ENCODE peak calls at places on chromosomes 11 and 22, in four cellular contexts. One of them, this sample, is unnamed.

GRCh38 chr11:57315491-57315890 is 9.3 kb downstream of the TNKS1BP1 start:
- DNase-seq in T-cell: no peak
- DNase-seq in ELF-1: no peak
- DNase-seq in stimulated activated CD4-positive, alpha-beta T cell treated with anti-CD3 and anti-CD28 coated beads, Interleukin-1b, Interleukin-23, amount 100 ng/mL, for 4 hours: no peak
- DNase-seq in this sample: no peak

GRCh38 chr11:92122561-92122960 is 102.1 kb upstream of the FAT3 start:
- DNase-seq in T-cell: no peak
- DNase-seq in ELF-1: no peak
- DNase-seq in stimulated activated CD4-positive, alpha-beta T cell treated with anti-CD3 and anti-CD28 coated beads, Interleukin-1b, Interleukin-23, amount 100 ng/mL, for 4 hours: no peak
- DNase-seq in this sample: no peak

GRCh38 chr11:35146074-35146521 is 7.1 kb downstream of the CD44 start:
- DNase-seq in T-cell: no peak
- DNase-seq in ELF-1: no peak
- DNase-seq in stimulated activated CD4-positive, alpha-beta T cell treated with anti-CD3 and anti-CD28 coated beads, Interleukin-1b, Interleukin-23, amount 100 ng/mL, for 4 hours: peak; percentile 78
- DNase-seq in this sample: no peak

GRCh38 chr22:50665212-50665611 is 7.4 kb upstream of the SHANK3 start:
- DNase-seq in T-cell: no peak
- DNase-seq in ELF-1: no peak
- DNase-seq in stimulated activated CD4-positive, alpha-beta T cell treated with anti-CD3 and anti-CD28 coated beads, Interleukin-1b, Interleukin-23, amount 100 ng/mL, for 4 hours: no peak
- DNase-seq in this sample: no peak

GRCh38 chr11:62546244-62546936 is at the start of gene AHNAK:
- DNase-seq in T-cell: peak; percentile 44
- DNase-seq in ELF-1: peak; percentile 63
- DNase-seq in stimulated activated CD4-positive, alpha-beta T cell treated with anti-CD3 and anti-CD28 coated beads, Interleukin-1b, Interleukin-23, amount 100 ng/mL, for 4 hours: no peak
- DNase-seq in this sample: peak; percentile 78

GRCh38 chr22:50574383-50574755 is 3.9 kb downstream of the CPT1B start:
- DNase-seq in T-cell: no peak
- DNase-seq in ELF-1: no peak
- DNase-seq in stimulated activated CD4-positive, alpha-beta T cell treated with anti-CD3 and anti-CD28 coated beads, Interleukin-1b, Interleukin-23, amount 100 ng/mL, for 4 hours: no peak
- DNase-seq in this sample: no peak

GRCh38 chr11:45017329-45017728 is 66.6 kb upstream of the TP53I11 start:
- DNase-seq in T-cell: no peak
- DNase-seq in ELF-1: peak; percentile 64
- DNase-seq in stimulated activated CD4-positive, alpha-beta T cell treated with anti-CD3 and anti-CD28 coated beads, Interleukin-1b, Interleukin-23, amount 100 ng/mL, for 4 hours: no peak
- DNase-seq in this sample: no peak

GRCh38 chr11:122189259-122189658 is 73.2 kb upstream of the BLID start:
- DNase-seq in T-cell: no peak
- DNase-seq in ELF-1: no peak
- DNase-seq in stimulated activated CD4-positive, alpha-beta T cell treated with anti-CD3 and anti-CD28 coated beads, Interleukin-1b, Interleukin-23, amount 100 ng/mL, for 4 hours: no peak
- DNase-seq in this sample: peak; percentile 94

GRCh38 chr11:110305169-110306018 is 9.0 kb upstream of the RDX start:
- DNase-seq in T-cell: no peak
- DNase-seq in ELF-1: no peak
- DNase-seq in stimulated activated CD4-positive, alpha-beta T cell treated with anti-CD3 and anti-CD28 coated beads, Interleukin-1b, Interleukin-23, amount 100 ng/mL, for 4 hours: no peak
- DNase-seq in this sample: peak; percentile 67

GRCh38 chr11:134261626-134262488 is 8.5 kb downstream of the ACAD8 start:
- DNase-seq in T-cell: peak; percentile 23
- DNase-seq in ELF-1: peak; percentile 41
- DNase-seq in stimulated activated CD4-positive, alpha-beta T cell treated with anti-CD3 and anti-CD28 coated beads, Interleukin-1b, Interleukin-23, amount 100 ng/mL, for 4 hours: peak; percentile 37
- DNase-seq in this sample: peak; percentile 37

GRCh38 chr22:19473578-19473977 is 5.4 kb downstream of the UFD1 start:
- DNase-seq in T-cell: no peak
- DNase-seq in ELF-1: no peak
- DNase-seq in stimulated activated CD4-positive, alpha-beta T cell treated with anti-CD3 and anti-CD28 coated beads, Interleukin-1b, Interleukin-23, amount 100 ng/mL, for 4 hours: no peak
- DNase-seq in this sample: no peak

GRCh38 chr22:32073823-32074380 is 30.8 kb downstream of the SLC5A1 start:
- DNase-seq in T-cell: no peak
- DNase-seq in ELF-1: no peak
- DNase-seq in stimulated activated CD4-positive, alpha-beta T cell treated with anti-CD3 and anti-CD28 coated beads, Interleukin-1b, Interleukin-23, amount 100 ng/mL, for 4 hours: no peak
- DNase-seq in this sample: no peak

This sample was measured in dermis microvascular lymphatic vessel endothelial cell.